ENCODE peak calls at places on chromosomes 7 and 10, in nine cellular contexts. Q is AG04450, K is DMS79 treated with DMSO at 0.1 percent for 48 hours, D is uterus, F is GM20000, I is H54, H is D341Med, X is posterior vena cava, E is NCI-H1694. C is an unnamed sample.

GRCh38 chr10:116469437-116469836 is 41.8 kb downstream of the PNLIPRP3 start:
- DNase-seq in X (no peak), H (no peak), K (no peak), F (no peak), I (no peak), E (no peak), D (no peak), Q (no peak), C (no peak)

GRCh38 chr10:11691319-11691755 is 50.8 kb upstream of the ECHDC3 start:
- DNase-seq in H (no peak), K (no peak), F (no peak), I (no peak), Q (no peak), D (no peak), X (no peak), E (no peak), C (no peak)

GRCh38 chr10:82982110-82982608 is 1107.2 kb downstream of the NRG3 start:
- DNase-seq in Q (peak), X (no peak), H (no peak), D (no peak), I (peak), K (no peak), E (no peak), F (no peak), C (peak)

GRCh38 chr7:46752881-46753366 is 829.0 kb downstream of the TNS3 start:
- DNase-seq in I (peak), X (no peak), Q (no peak), K (no peak), H (no peak), D (peak), F (no peak), E (no peak), C (peak)

GRCh38 chr10:119028900-119029612 is 458 bp upstream of the NANOS1 start:
- DNase-seq in X (peak), F (peak), D (peak), Q (peak), I (peak), K (peak), E (no peak), H (peak), C (peak)

GRCh38 chr7:15602236-15602635 is 40.4 kb upstream of the AGMO start:
- DNase-seq in E (peak), K (no peak), H (no peak), F (no peak), I (no peak), X (no peak), Q (no peak), D (no peak), C (no peak)

GRCh38 chr10:93199221-93199681 is 125.6 kb downstream of the CYP26A1 start:
- DNase-seq in D (peak), X (peak), I (no peak), K (no peak), H (no peak), E (no peak), Q (no peak), F (no peak), C (peak)

GRCh38 chr7:105365541-105366534 is 22.9 kb downstream of the SRPK2 start:
- DNase-seq in X (no peak), H (no peak), K (no peak), E (no peak), I (no peak), D (no peak), Q (no peak), F (no peak), C (no peak)

GRCh38 chr10:69952069-69952800 is 100.4 kb upstream of the MACROH2A2 start:
- DNase-seq in H (no peak), K (no peak), E (no peak), Q (no peak), F (no peak), D (no peak), X (peak), I (no peak), C (no peak)

GRCh38 chr10:47160229-47160908 is 139.6 kb upstream of the GDF10 start:
- DNase-seq in F (no peak), K (no peak), Q (no peak), E (no peak), X (no peak), H (no peak), D (no peak), I (no peak), C (no peak)

GRCh38 chr10:119120413-119120867 is 16.5 kb downstream of the DENND10 start:
- DNase-seq in X (no peak), D (no peak), K (no peak), H (no peak), Q (peak), F (peak), E (no peak), I (no peak), C (no peak)

GRCh38 chr10:112969542-112969941 is 19.5 kb downstream of the TCF7L2 start:
- DNase-seq in Q (no peak), F (no peak), X (no peak), I (no peak), E (no peak), D (no peak), H (no peak), K (no peak), C (no peak)

GRCh38 chr7:95594185-95594584 is 2.1 kb downstream of the PDK4 start:
- DNase-seq in K (no peak), F (no peak), X (no peak), I (no peak), E (no peak), D (no peak), H (peak), Q (no peak), C (no peak)

GRCh38 chr7:2264158-2264557 is 22.1 kb downstream of the NUDT1 start:
- DNase-seq in E (no peak), F (no peak), K (no peak), H (no peak), X (no peak), I (no peak), Q (no peak), D (no peak), C (no peak)

GRCh38 chr7:39948375-39948774 is 1.7 kb upstream of the CDK13 start:
- DNase-seq in D (no peak), E (no peak), Q (no peak), X (no peak), K (no peak), F (peak), H (no peak), I (no peak), C (peak)

GRCh38 chr7:149284850-149285580 is 23.0 kb downstream of the ZNF783 start:
- DNase-seq in F (peak), D (peak), E (peak), K (peak), H (peak), I (peak), Q (peak), X (peak), C (peak)

GRCh38 chr10:13450078-13450477 is 78.7 kb downstream of the BEND7 start:
- DNase-seq in K (no peak), Q (no peak), H (no peak), E (peak), X (no peak), I (peak), F (no peak), D (no peak), C (peak)

GRCh38 chr7:3028071-3028766 is 15.4 kb downstream of the CARD11 start:
- DNase-seq in D (no peak), F (no peak), E (no peak), I (peak), X (no peak), K (no peak), H (no peak), Q (no peak), C (no peak)

GRCh38 chr7:119090851-119091250 is 866.3 kb downstream of the ANKRD7 start:
- DNase-seq in K (no peak), F (no peak), E (no peak), I (no peak), X (no peak), D (no peak), H (no peak), Q (no peak), C (no peak)

GRCh38 chr10:119441921-119442757 is 100.4 kb downstream of the RGS10 start:
- DNase-seq in X (no peak), F (no peak), I (no peak), D (no peak), E (no peak), H (no peak), Q (no peak), K (peak), C (no peak)

GRCh38 chr10:51092402-51092801 is 18.1 kb downstream of the PRKG1 start:
- DNase-seq in I (no peak), D (peak), H (no peak), K (no peak), E (peak), F (no peak), X (peak), Q (no peak), C (no peak)

GRCh38 chr7:117285821-117286220 is 37.0 kb downstream of the WNT2 start:
- DNase-seq in X (no peak), D (no peak), F (no peak), K (no peak), H (no peak), E (no peak), I (no peak), Q (no peak), C (peak)

GRCh38 chr10:117439243-117439912 is 64.1 kb upstream of the PDZD8 start:
- DNase-seq in Q (no peak), H (no peak), X (peak), I (no peak), D (peak), F (no peak), K (no peak), E (no peak), C (peak)

GRCh38 chr7:111711426-111712065 is 149.3 kb upstream of the IMMP2L start:
- DNase-seq in I (no peak), X (no peak), D (no peak), H (no peak), K (peak), F (no peak), Q (no peak), E (no peak), C (no peak)

GRCh38 chr7:16711730-16712129 is 41.8 kb upstream of the TSPAN13 start:
- DNase-seq in X (no peak), H (no peak), Q (no peak), I (no peak), E (no peak), K (no peak), D (no peak), F (no peak), C (peak)